ENCODE peak calls at places on chromosome 14, in six cellular contexts. C is CD4-positive, CD25-positive, alpha-beta regulatory T cell; W is CD8-positive, alpha-beta T cell; V is T-helper 17 cell; Z is NT2/D1; D is tibial artery. P is an unnamed sample.

GRCh38 chr14:53509227-53509822 is 356.2 kb upstream of the DDHD1 start:
- DNase-seq in C (no peak), W (no peak), V (no peak), Z (no peak), D (peak; percentile 72), P (no peak)

GRCh38 chr14:24430682-24431568 is 1.2 kb downstream of the KHNYN start:
- DNase-seq in C (peak; percentile 78), W (peak; percentile 57), V (peak; percentile 42), Z (no peak), D (no peak), P (peak; percentile 89)

GRCh38 chr14:74571441-74571841 is 40.6 kb downstream of the LTBP2 start:
- DNase-seq in C (no peak), W (no peak), V (no peak), Z (no peak), D (peak; percentile 47), P (no peak)

GRCh38 chr14:57302883-57303282 is 34.1 kb downstream of the AP5M1 start:
- DNase-seq in C (no peak), W (no peak), V (no peak), Z (no peak), D (no peak), P (no peak)

GRCh38 chr14:89543420-89543790 is 126.4 kb upstream of the FOXN3 start:
- DNase-seq in C (no peak), W (no peak), V (no peak), Z (no peak), D (no peak), P (peak; percentile 53)

GRCh38 chr14:38073641-38074040 is 134.1 kb upstream of the SSTR1 start:
- DNase-seq in C (peak; percentile 51), W (no peak), V (no peak), Z (no peak), D (no peak), P (no peak)

GRCh38 chr14:57869530-57870088 is 3.7 kb upstream of the SLC35F4 start:
- DNase-seq in C (no peak), W (no peak), V (no peak), Z (no peak), D (no peak), P (no peak)

GRCh38 chr14:64620910-64621309 is 71.1 kb downstream of the PPP1R36 start:
- DNase-seq in C (no peak), W (no peak), V (no peak), Z (no peak), D (no peak), P (no peak)

GRCh38 chr14:68792022-68792829 is 641 bp downstream of the ZFP36L1 start:
- DNase-seq in C (peak; percentile 70), W (peak; percentile 42), V (no peak), Z (no peak), D (no peak), P (peak; percentile 92)

GRCh38 chr14:91996951-91997371 is 42.9 kb downstream of the TRIP11 start:
- DNase-seq in C (peak; percentile 75), W (no peak), V (no peak), Z (peak; percentile 43), D (no peak), P (no peak)

GRCh38 chr14:71139058-71139946 is 232.0 kb downstream of the PCNX1 start:
- DNase-seq in C (peak; percentile 55), W (peak; percentile 64), V (peak; percentile 56), Z (peak; percentile 39), D (peak; percentile 34), P (no peak)

GRCh38 chr14:68088463-68088862 is 268.9 kb downstream of the RAD51B start:
- DNase-seq in C (peak; percentile 15), W (no peak), V (no peak), Z (no peak), D (no peak), P (no peak)

GRCh38 chr14:32230181-32230580 is 27.1 kb upstream of the RNU6-8 start:
- DNase-seq in C (no peak), W (no peak), V (no peak), Z (no peak), D (no peak), P (no peak)

GRCh38 chr14:91354979-91355685 is 62.5 kb downstream of the CCDC88C start:
- DNase-seq in C (no peak), W (peak; percentile 48), V (no peak), Z (no peak), D (no peak), P (no peak)

GRCh38 chr14:80388980-80389711 is 177.8 kb upstream of the DIO2 start:
- DNase-seq in C (no peak), W (no peak), V (no peak), Z (no peak), D (no peak), P (no peak)

GRCh38 chr14:66610154-66610563 is 102.2 kb downstream of the GPHN start:
- DNase-seq in C (peak; percentile 30), W (no peak), V (no peak), Z (no peak), D (no peak), P (no peak)

GRCh38 chr14:50601405-50601804 is 41.5 kb downstream of the ATL1 start:
- DNase-seq in C (no peak), W (no peak), V (no peak), Z (no peak), D (no peak), P (no peak)

GRCh38 chr14:38616959-38617358 is 361.1 kb upstream of the CLEC14A start:
- DNase-seq in C (no peak), W (no peak), V (no peak), Z (no peak), D (no peak), P (no peak)

GRCh38 chr14:84323963-84324362 is 1206.0 kb upstream of the FLRT2 start:
- DNase-seq in C (no peak), W (no peak), V (no peak), Z (no peak), D (no peak), P (no peak)

GRCh38 chr14:105925615-105926414 is 399.4 kb downstream of the TMEM121 start:
- DNase-seq in C (no peak), W (no peak), V (no peak), Z (no peak), D (peak; percentile 16), P (no peak)

GRCh38 chr14:105927661-105928060 is 401.3 kb downstream of the TMEM121 start:
- DNase-seq in C (no peak), W (no peak), V (no peak), Z (no peak), D (no peak), P (no peak)

GRCh38 chr14:105924951-105925591 is 398.7 kb downstream of the TMEM121 start:
- DNase-seq in C (no peak), W (no peak), V (no peak), Z (no peak), D (peak; percentile 11), P (no peak)

GRCh38 chr14:105926415-105927093 is 400.2 kb downstream of the TMEM121 start:
- DNase-seq in C (no peak), W (no peak), V (no peak), Z (no peak), D (no peak), P (no peak)

GRCh38 chr14:105927094-105927475 is 400.7 kb downstream of the TMEM121 start:
- DNase-seq in C (no peak), W (no peak), V (no peak), Z (no peak), D (no peak), P (no peak)
- H3K9me3 ChIP-seq in C (no peaks in the 10 kb centered on the region), W (no peaks in the 10 kb centered on the region), V (no peaks in the 10 kb centered on the region), Z (no peaks in the 10 kb centered on the region), D (peaks cover 3% of the 10 kb centered on the region), P (peaks cover 13% of the 10 kb centered on the region)

GRCh38 chr14:105865266-105865903 is 339.0 kb downstream of the TMEM121 start:
- DNase-seq in C (no peak), W (no peak), V (no peak), Z (no peak), D (no peak), P (no peak)
- H3K9me3 ChIP-seq in C (no peaks in the 10 kb centered on the region), W (no peaks in the 10 kb centered on the region), V (no peaks in the 10 kb centered on the region), Z (no peaks in the 10 kb centered on the region), D (no peaks in the 10 kb centered on the region), P (no peaks in the 10 kb centered on the region)

GRCh38 chr14:72883963-72884362 is 9.9 kb downstream of the DPF3 start:
- DNase-seq in C (peak; percentile 15), W (no peak), V (no peak), Z (no peak), D (no peak), P (no peak)

GRCh38 chr14:72880820-72881219 is 13.1 kb downstream of the DPF3 start:
- DNase-seq in C (peak; percentile 5), W (no peak), V (no peak), Z (no peak), D (no peak), P (no peak)

GRCh38 chr14:72884386-72884785 is 9.5 kb downstream of the DPF3 start:
- DNase-seq in C (no peak), W (no peak), V (no peak), Z (no peak), D (no peak), P (no peak)

GRCh38 chr14:72882047-72882446 is 11.9 kb downstream of the DPF3 start:
- DNase-seq in C (no peak), W (no peak), V (no peak), Z (no peak), D (no peak), P (no peak)

DNA sequence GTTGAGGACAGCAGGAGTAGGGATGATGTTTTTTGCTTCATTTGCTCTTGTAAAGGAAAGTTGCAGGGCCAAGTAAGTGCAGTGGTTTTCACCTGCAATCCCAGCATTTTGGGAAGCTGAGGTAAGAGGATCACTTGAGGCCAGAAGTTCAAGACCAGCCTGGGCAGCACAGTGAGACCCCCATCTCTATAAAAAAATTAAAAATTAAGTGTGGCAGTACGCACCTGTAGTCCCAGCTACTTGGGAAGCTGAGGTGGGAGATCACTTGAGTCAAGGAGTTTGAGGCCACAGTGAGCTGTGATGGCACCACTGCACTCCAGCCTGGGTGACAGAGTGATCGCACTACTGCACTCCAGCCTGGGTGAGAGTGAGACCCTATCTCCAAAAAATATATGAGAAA is 10.8 kb downstream of the DPF3 start:
- DNase-seq in C (no peak), W (no peak), V (no peak), Z (no peak), D (no peak), P (no peak)
- H3K9me3 ChIP-seq in C (no peaks in the 10 kb centered on the region), W (no peaks in the 10 kb centered on the region), V (no peaks in the 10 kb centered on the region), Z (no peaks in the 10 kb centered on the region), D (no peaks in the 10 kb centered on the region), P (no peaks in the 10 kb centered on the region)

GRCh38 chr14:105818712-105819005 is 292.3 kb downstream of the TMEM121 start:
- DNase-seq in C (no peak), W (no peak), V (no peak), Z (no peak), D (no peak), P (no peak)
- H3K9me3 ChIP-seq in C (no peaks in the 10 kb centered on the region), W (no peaks in the 10 kb centered on the region), V (no peaks in the 10 kb centered on the region), Z (no peaks in the 10 kb centered on the region), D (no peaks in the 10 kb centered on the region), P (no peaks in the 10 kb centered on the region)

GRCh38 chr14:61308198-61308597 is 13.2 kb upstream of the PRKCH start:
- DNase-seq in C (no peak), W (no peak), V (no peak), Z (no peak), D (no peak), P (no peak)
- H3K9me3 ChIP-seq in C (peaks cover 2% of the 10 kb centered on the region), W (peaks cover 7% of the 10 kb centered on the region), V (no peaks in the 10 kb centered on the region), Z (peaks cover 25% of the 10 kb centered on the region), D (peaks cover 2% of the 10 kb centered on the region), P (no peaks in the 10 kb centered on the region)

DNA sequence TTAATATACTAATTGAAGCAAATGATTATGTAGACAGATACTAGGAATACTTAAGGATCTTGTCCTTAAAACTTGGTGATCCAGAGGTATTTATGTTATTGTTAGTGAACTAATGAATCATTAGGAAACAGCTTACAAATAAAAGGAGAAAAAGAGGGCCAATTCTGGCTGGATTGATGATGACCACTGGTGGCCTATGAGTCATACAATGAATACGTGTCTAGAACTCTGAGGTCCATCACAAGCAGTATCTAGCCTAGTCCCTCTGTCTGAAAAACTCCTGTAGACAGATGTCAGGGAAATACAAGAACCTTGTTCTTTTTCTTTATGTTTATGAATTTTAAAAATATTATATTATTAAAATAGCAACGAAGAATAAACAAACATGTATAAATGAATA is 51.7 kb upstream of the RTL1 start:
- DNase-seq in C (no peak), W (no peak), V (no peak), Z (no peak), D (no peak), P (no peak)
- H3K9me3 ChIP-seq in C (no peaks in the 10 kb centered on the region), W (no peaks in the 10 kb centered on the region), V (no peaks in the 10 kb centered on the region), Z (no peaks in the 10 kb centered on the region), D (no peaks in the 10 kb centered on the region), P (no peaks in the 10 kb centered on the region)